ENCODE peak calls at places on chromosomes 11 and 22, in six cellular contexts. B, Y, C, H, P and G are unnamed samples.
A peak's percentile ranks its signal among the peaks of the same experiment; 100 is the strongest.

GRCh38 chr11:117438371-117439000 is 110.8 kb downstream of the CEP164 start:
- DNase-seq in B (no peak), Y (no peak), C (no peak), H (peak; percentile 26), P (no peak), G (no peak)

GRCh38 chr11:66932543-66932942 is 25.6 kb downstream of the PC start:
- DNase-seq in B (no peak), Y (no peak), C (no peak), H (no peak), P (no peak), G (no peak)

GRCh38 chr11:112292188-112292587 is 31.5 kb upstream of the PLET1 start:
- DNase-seq in B (no peak), Y (no peak), C (no peak), H (no peak), P (no peak), G (no peak)

GRCh38 chr22:30945653-30946052 is 22.9 kb downstream of the MORC2 start:
- DNase-seq in B (no peak), Y (no peak), C (no peak), H (no peak), P (no peak), G (no peak)

GRCh38 chr22:36077261-36077660 is 48.6 kb upstream of the RBFOX2 start:
- DNase-seq in B (no peak), Y (no peak), C (no peak), H (peak; percentile 29), P (no peak), G (no peak)

GRCh38 chr11:86571273-86571948 is 101.0 kb downstream of the ME3 start:
- DNase-seq in B (no peak), Y (peak; percentile 32), C (peak; percentile 81), H (no peak), P (no peak), G (no peak)

GRCh38 chr11:101456812-101457211 is 127.0 kb downstream of the TRPC6 start:
- DNase-seq in B (no peak), Y (no peak), C (no peak), H (peak; percentile 52), P (peak; percentile 33), G (no peak)

GRCh38 chr11:84780689-84781293 is 846.4 kb downstream of the DLG2 start:
- DNase-seq in B (no peak), Y (no peak), C (no peak), H (peak; percentile 15), P (peak; percentile 65), G (peak; percentile 2)

GRCh38 chr22:20567371-20567847 is 60.0 kb downstream of the MED15 start:
- DNase-seq in B (no peak), Y (no peak), C (no peak), H (peak; percentile 66), P (no peak), G (no peak)

GRCh38 chr22:29054251-29054767 is 7.3 kb downstream of the C22orf31 start:
- DNase-seq in B (no peak), Y (no peak), C (no peak), H (no peak), P (no peak), G (no peak)

GRCh38 chr11:119910056-119910455 is 181.1 kb upstream of the NECTIN1 start:
- DNase-seq in B (no peak), Y (no peak), C (no peak), H (no peak), P (no peak), G (no peak)

GRCh38 chr22:19743626-19744025 is 17.0 kb upstream of the TBX1 start:
- DNase-seq in B (no peak), Y (no peak), C (no peak), H (no peak), P (no peak), G (no peak)

GRCh38 chr22:34489861-34490260 is 569.6 kb upstream of the LARGE1 start:
- DNase-seq in B (no peak), Y (no peak), C (no peak), H (no peak), P (no peak), G (no peak)

GRCh38 chr11:57805780-57806179 is 44.2 kb downstream of the CTNND1 start:
- DNase-seq in B (no peak), Y (no peak), C (no peak), H (no peak), P (no peak), G (no peak)

GRCh38 chr11:73143126-73143838 is 1.2 kb upstream of the FCHSD2 start:
- DNase-seq in B (no peak), Y (no peak), C (peak; percentile 56), H (peak; percentile 58), P (peak; percentile 54), G (no peak)

GRCh38 chr11:116736763-116737162 is 36.0 kb downstream of the BUD13 start:
- DNase-seq in B (no peak), Y (no peak), C (no peak), H (no peak), P (no peak), G (no peak)

GRCh38 chr11:3345736-3346135 is 33.2 kb downstream of the ZNF195 start:
- DNase-seq in B (no peak), Y (no peak), C (no peak), H (no peak), P (no peak), G (no peak)

GRCh38 chr22:27308513-27308912 is 493.0 kb downstream of the MN1 start:
- DNase-seq in B (no peak), Y (no peak), C (no peak), H (no peak), P (no peak), G (no peak)

GRCh38 chr11:118746988-118747585 is 43.9 kb downstream of the DDX6 start:
- DNase-seq in B (no peak), Y (no peak), C (no peak), H (peak; percentile 5), P (peak; percentile 18), G (no peak)

GRCh38 chr22:28915969-28916368 is 32.6 kb downstream of the ZNRF3 start:
- DNase-seq in B (no peak), Y (no peak), C (no peak), H (no peak), P (no peak), G (no peak)

GRCh38 chr22:22999473-22999872 is 70.8 kb upstream of the GNAZ start:
- DNase-seq in B (no peak), Y (no peak), C (no peak), H (no peak), P (peak; percentile 1), G (no peak)

GRCh38 chr11:121722431-121723256 is 269.9 kb upstream of the SORL1-AS1 start:
- DNase-seq in B (no peak), Y (peak; percentile 51), C (peak; percentile 63), H (peak; percentile 89), P (peak; percentile 99), G (peak; percentile 84)

GRCh38 chr11:114088216-114088615 is 28.7 kb downstream of the ZBTB16 start:
- DNase-seq in B (no peak), Y (no peak), C (no peak), H (no peak), P (no peak), G (no peak)

GRCh38 chr11:24760681-24761080 is 263.8 kb downstream of the LUZP2 start:
- DNase-seq in B (no peak), Y (no peak), C (no peak), H (peak; percentile 30), P (peak; percentile 49), G (no peak)

GRCh38 chr11:1157645-1158591 is at the start of gene MUC5AC:
- DNase-seq in B (no peak), Y (no peak), C (no peak), H (no peak), P (no peak), G (no peak)

GRCh38 chr11:6855971-6856542 is 6.8 kb upstream of the OR10A2 start:
- DNase-seq in B (no peak), Y (no peak), C (no peak), H (peak; percentile 67), P (peak; percentile 69), G (peak; percentile 47)

GRCh38 chr11:76153609-76153949 is 52.7 kb downstream of the WNT11 start:
- DNase-seq in B (no peak), Y (no peak), C (no peak), H (peak; percentile 40), P (no peak), G (peak; percentile 19)

GRCh38 chr22:45210577-45211431 is 29.9 kb downstream of the KIAA0930 start:
- DNase-seq in B (no peak), Y (no peak), C (no peak), H (no peak), P (no peak), G (no peak)

GRCh38 chr11:36006556-36006955 is 62.7 kb downstream of the LDLRAD3 start:
- DNase-seq in B (no peak), Y (no peak), C (no peak), H (peak; percentile 35), P (no peak), G (no peak)

GRCh38 chr22:49090061-49090852 is 737.4 kb downstream of the BRD1 start:
- DNase-seq in B (no peak), Y (no peak), C (no peak), H (no peak), P (no peak), G (no peak)

GRCh38 chr11:61281581-61282250 is 13.4 kb downstream of the VWCE start:
- DNase-seq in B (no peak), Y (peak; percentile 91), C (peak; percentile 54), H (no peak), P (peak; percentile 59), G (no peak)

GRCh38 chr11:107988397-107989158 is 20.1 kb upstream of the CUL5 start:
- DNase-seq in B (no peak), Y (no peak), C (no peak), H (no peak), P (no peak), G (no peak)